ENCODE peak calls at places on chromosomes 2 and 18, in eight cellular contexts. H is IMR-90; S is lung microvascular endothelial cell; P is stimulated activated CD4-positive, alpha-beta T cell treated with anti-CD3 and anti-CD28 coated beads, TNF-alpha, amount 100 ng/mL, for 1 hour; M is non-pigmented ciliary epithelial cell; Y is HTR-8/SVneo; E is amygdala; N is GM03348. R is an unnamed sample.

GRCh38 chr2:74708296-74708695 is 54.2 kb downstream of the SEMA4F start:
- DNase-seq in N (no peak), Y (no peak), P (no peak), M (no peak), S (no peak), E (no peak), H (no peak), R (no peak)

GRCh38 chr18:23272498-23273232 is 137.4 kb downstream of the CABLES1 start:
- DNase-seq in H (no peak), S (no peak), M (no peak), Y (no peak), P (no peak), N (no peak), E (no peak), R (no peak)

GRCh38 chr2:138180691-138181386 is 216.6 kb downstream of the HNMT start:
- DNase-seq in H (no peak), S (no peak), N (no peak), P (no peak), M (no peak), Y (no peak), E (no peak), R (no peak)

GRCh38 chr18:54416459-54416858 is 58.8 kb downstream of the C18orf54 start:
- DNase-seq in H (peak), N (peak), M (peak), E (no peak), S (no peak), Y (no peak), P (no peak), R (peak)

GRCh38 chr2:45625824-45626223 is 14.8 kb upstream of the SRBD1 start:
- DNase-seq in H (no peak), E (no peak), Y (no peak), S (no peak), M (no peak), P (no peak), N (no peak), R (no peak)

GRCh38 chr18:11324956-11325873 is 175.8 kb upstream of the PIEZO2 start:
- DNase-seq in Y (peak), S (no peak), H (peak), M (peak), N (peak), P (no peak), E (no peak), R (peak)

GRCh38 chr2:10467401-10467800 is 19.3 kb upstream of the ODC1 start:
- DNase-seq in H (no peak), E (no peak), N (no peak), M (no peak), Y (no peak), S (peak), P (no peak), R (no peak)

GRCh38 chr2:230869691-230870543 is 5.2 kb downstream of the ITM2C start:
- DNase-seq in M (no peak), H (no peak), N (no peak), P (no peak), Y (no peak), E (no peak), S (no peak), R (no peak)

GRCh38 chr2:47741101-47741500 is 41.8 kb upstream of the MSH6 start:
- DNase-seq in S (no peak), M (no peak), Y (no peak), E (no peak), P (no peak), N (no peak), H (no peak), R (no peak)

GRCh38 chr2:210188755-210189154 is 17.5 kb upstream of the KANSL1L start:
- DNase-seq in H (no peak), Y (no peak), S (no peak), P (no peak), N (no peak), M (no peak), E (no peak), R (no peak)

GRCh38 chr2:97755491-97755890 is 42.1 kb downstream of the ZAP70 start:
- DNase-seq in Y (no peak), S (no peak), E (no peak), N (no peak), H (no peak), M (no peak), P (no peak), R (no peak)

GRCh38 chr2:47225061-47225783 is 70.1 kb upstream of the STPG4 start:
- DNase-seq in N (peak), Y (peak), M (no peak), S (peak), E (no peak), H (peak), P (no peak), R (peak)

GRCh38 chr2:163133602-163134001 is 295.0 kb upstream of the KCNH7 start:
- DNase-seq in H (no peak), M (peak), E (no peak), P (no peak), N (no peak), Y (no peak), S (no peak), R (no peak)

GRCh38 chr18:35983147-35983546 is 10.7 kb downstream of the RMP24 start:
- DNase-seq in P (no peak), H (no peak), E (no peak), M (no peak), N (no peak), S (no peak), Y (no peak), R (no peak)

GRCh38 chr2:23377772-23378171 is 7.2 kb upstream of the KLHL29 start:
- DNase-seq in P (no peak), N (no peak), S (no peak), E (no peak), H (no peak), M (no peak), Y (no peak), R (no peak)

GRCh38 chr18:43010611-43011010 is 104.9 kb downstream of the RIT2 start:
- DNase-seq in P (no peak), Y (no peak), E (no peak), M (no peak), N (no peak), S (no peak), H (no peak), R (no peak)

GRCh38 chr18:31243740-31244512 is 74.0 kb upstream of the DSG1 start:
- DNase-seq in E (no peak), N (no peak), S (peak), Y (no peak), M (no peak), H (no peak), P (no peak), R (no peak)

GRCh38 chr2:239355724-239356123 is 45.1 kb downstream of the HDAC4 start:
- DNase-seq in M (no peak), P (no peak), S (no peak), E (no peak), H (peak), Y (no peak), N (no peak), R (no peak)

GRCh38 chr2:36785179-36785795 is 88.8 kb downstream of the VIT start:
- DNase-seq in H (peak), S (peak), N (peak), P (peak), Y (peak), M (peak), E (peak), R (peak)

GRCh38 chr2:130328710-130329109 is 14.0 kb upstream of the IMP4 start:
- DNase-seq in H (peak), Y (no peak), P (no peak), N (no peak), S (no peak), M (no peak), E (no peak), R (no peak)

GRCh38 chr18:25305584-25305983 is 46.4 kb downstream of the ZNF521 start:
- DNase-seq in H (peak), P (no peak), N (no peak), Y (no peak), S (no peak), E (no peak), M (no peak), R (no peak)

GRCh38 chr2:28896906-28897305 is 2.4 kb downstream of the WDR43 start:
- DNase-seq in M (no peak), E (no peak), H (peak), S (no peak), Y (peak), P (no peak), N (peak), R (no peak)